ENCODE peak calls at places on chromosome 20, in seven cellular contexts. Y is fibroblast of lung; W is stimulated activated CD4-positive, alpha-beta T cell treated with anti-CD3 and anti-CD28 coated beads, Interleukin-1b, Interleukin-23, amount 100 ng/mL, for 1 hour; A is brain microvascular endothelial cell; K is GM12891; U is CD4-positive, CD25-positive, alpha-beta regulatory T cell; P is ACHN. N is an unnamed sample.

GRCh38 chr20:54468082-54468481 is 7.3 kb upstream of the DOK5 start:
- DNase-seq in Y (peak; percentile 10), W (no peak), A (no peak), K (no peak), U (no peak), P (no peak), N (no peak)

GRCh38 chr20:63114006-63114692 is 101.8 kb downstream of the YTHDF1 start:
- DNase-seq in Y (no peak), W (no peak), A (no peak), K (no peak), U (no peak), P (no peak), N (no peak)

GRCh38 chr20:909641-910040 is 6.5 kb downstream of the ANGPT4 start:
- DNase-seq in Y (no peak), W (no peak), A (no peak), K (no peak), U (no peak), P (no peak), N (no peak)

GRCh38 chr20:38633577-38634093 is 32.0 kb downstream of the ARHGAP40 start:
- DNase-seq in Y (peak; percentile 28), W (peak; percentile 7), A (peak; percentile 32), K (peak; percentile 73), U (peak; percentile 56), P (peak; percentile 61), N (peak; percentile 88)

GRCh38 chr20:48983423-48984400 is 62.2 kb downstream of the ARFGEF2 start:
- DNase-seq in Y (peak; percentile 72), W (no peak), A (peak; percentile 79), K (no peak), U (no peak), P (peak; percentile 89), N (peak; percentile 97)

GRCh38 chr20:5481872-5482271 is 165.1 kb upstream of the PROKR2 start:
- DNase-seq in Y (no peak), W (no peak), A (no peak), K (no peak), U (no peak), P (no peak), N (no peak)

GRCh38 chr20:50798650-50799049 is 3.8 kb downstream of the BCAS4 start:
- DNase-seq in Y (no peak), W (no peak), A (no peak), K (no peak), U (no peak), P (no peak), N (no peak)

GRCh38 chr20:60062431-60063336 is 104.5 kb downstream of the CDH26 start:
- DNase-seq in Y (peak; percentile 79), W (no peak), A (peak; percentile 78), K (no peak), U (no peak), P (no peak), N (no peak)

GRCh38 chr20:10739575-10739974 is 65.8 kb upstream of the JAG1 start:
- DNase-seq in Y (peak; percentile 20), W (no peak), A (no peak), K (no peak), U (no peak), P (peak; percentile 44), N (peak; percentile 80)

GRCh38 chr20:59163641-59164530 is at the start of gene ZNF831:
- DNase-seq in Y (no peak), W (no peak), A (no peak), K (no peak), U (peak; percentile 84), P (no peak), N (no peak)

GRCh38 chr20:58225490-58226200 is 2.8 kb downstream of the ANKRD60 start:
- DNase-seq in Y (no peak), W (no peak), A (no peak), K (no peak), U (no peak), P (no peak), N (no peak)

GRCh38 chr20:7094438-7094997 is 327.0 kb downstream of the BMP2 start:
- DNase-seq in Y (peak; percentile 38), W (no peak), A (peak; percentile 5), K (no peak), U (peak; percentile 5), P (peak; percentile 44), N (peak; percentile 62)

GRCh38 chr20:44576297-44576696 is 6.1 kb upstream of the PKIG start:
- DNase-seq in Y (peak; percentile 81), W (no peak), A (peak; percentile 69), K (no peak), U (peak; percentile 34), P (no peak), N (no peak)

GRCh38 chr20:53883098-53883762 is 187.2 kb downstream of the BCAS1 start:
- DNase-seq in Y (no peak), W (no peak), A (peak; percentile 83), K (no peak), U (no peak), P (no peak), N (no peak)

GRCh38 chr20:49603209-49603627 is 35.3 kb upstream of the PTGIS start:
- DNase-seq in Y (peak; percentile 39), W (no peak), A (peak; percentile 43), K (no peak), U (peak; percentile 34), P (peak; percentile 26), N (no peak)

GRCh38 chr20:9200196-9200595 is 131.3 kb downstream of the PLCB4 start:
- DNase-seq in Y (peak; percentile 62), W (no peak), A (no peak), K (no peak), U (no peak), P (peak; percentile 28), N (no peak)

GRCh38 chr20:63911171-63911570 is 16.2 kb downstream of the DNAJC5 start:
- DNase-seq in Y (peak; percentile 39), W (no peak), A (no peak), K (no peak), U (peak; percentile 16), P (peak; percentile 46), N (peak; percentile 97)

GRCh38 chr20:14512856-14513255 is 175.4 kb upstream of the FLRT3 start:
- DNase-seq in Y (peak; percentile 9), W (no peak), A (no peak), K (no peak), U (no peak), P (no peak), N (no peak)

GRCh38 chr20:64240243-64241015 is 15.1 kb upstream of the PCMTD2 start:
- DNase-seq in Y (no peak), W (no peak), A (no peak), K (no peak), U (no peak), P (no peak), N (no peak)

GRCh38 chr20:11195899-11196558 is 522.2 kb upstream of the JAG1 start:
- DNase-seq in Y (no peak), W (no peak), A (peak; percentile 68), K (no peak), U (no peak), P (peak; percentile 37), N (peak; percentile 76)

GRCh38 chr20:62267543-62267942 is 29.2 kb downstream of the OSBPL2 start:
- DNase-seq in Y (no peak), W (no peak), A (no peak), K (no peak), U (no peak), P (no peak), N (peak; percentile 74)

GRCh38 chr20:7137395-7138151 is 370.1 kb downstream of the BMP2 start:
- DNase-seq in Y (no peak), W (no peak), A (no peak), K (no peak), U (no peak), P (no peak), N (no peak)

GRCh38 chr20:37907677-37908397 is 4.9 kb downstream of the VSTM2L start:
- DNase-seq in Y (no peak), W (no peak), A (peak; percentile 83), K (no peak), U (no peak), P (peak; percentile 85), N (peak; percentile 75)

GRCh38 chr20:43355610-43356009 is 102.1 kb upstream of the SRSF6 start:
- DNase-seq in Y (no peak), W (no peak), A (no peak), K (no peak), U (no peak), P (no peak), N (no peak)

GRCh38 chr20:19735446-19735845 is 22.6 kb upstream of the RIN2 start:
- DNase-seq in Y (peak; percentile 74), W (no peak), A (peak; percentile 88), K (no peak), U (no peak), P (peak; percentile 73), N (peak; percentile 94)

GRCh38 chr20:10524034-10524476 is 89.0 kb downstream of the SLX4IP start:
- DNase-seq in Y (peak; percentile 47), W (no peak), A (peak; percentile 38), K (no peak), U (no peak), P (no peak), N (no peak)

GRCh38 chr20:51340451-51340840 is 202.1 kb downstream of the NFATC2 start:
- DNase-seq in Y (no peak), W (no peak), A (peak; percentile 63), K (no peak), U (no peak), P (no peak), N (no peak)

GRCh38 chr20:3658708-3659491 is 4.3 kb downstream of the GFRA4 start:
- DNase-seq in Y (no peak), W (no peak), A (no peak), K (peak; percentile 82), U (peak; percentile 53), P (no peak), N (no peak)

GRCh38 chr20:7772376-7772775 is 167.9 kb downstream of the HAO1 start:
- DNase-seq in Y (peak; percentile 75), W (no peak), A (peak; percentile 4), K (no peak), U (no peak), P (no peak), N (peak; percentile 60)

GRCh38 chr20:56788041-56788670 is 159.1 kb downstream of the TFAP2C start:
- DNase-seq in Y (peak; percentile 95), W (no peak), A (peak; percentile 97), K (no peak), U (no peak), P (peak; percentile 79), N (peak; percentile 95)

GRCh38 chr20:43558412-43559146 is at the start of gene SGK2:
- DNase-seq in Y (peak; percentile 30), W (no peak), A (peak; percentile 12), K (no peak), U (no peak), P (peak; percentile 88), N (no peak)

GRCh38 chr20:57573176-57573575 is 12.3 kb downstream of the PCK1 start:
- DNase-seq in Y (no peak), W (no peak), A (no peak), K (no peak), U (no peak), P (no peak), N (no peak)

GRCh38 chr20:23782366-23782983 is 31.7 kb upstream of the CST1 start:
- DNase-seq in Y (peak; percentile 5), W (no peak), A (peak; percentile 39), K (no peak), U (peak; percentile 16), P (peak; percentile 22), N (peak; percentile 4)

GRCh38 chr20:2606507-2607006 is 45.9 kb upstream of the NOP56 start:
- DNase-seq in Y (peak; percentile 9), W (no peak), A (no peak), K (no peak), U (no peak), P (no peak), N (no peak)

GRCh38 chr20:62837790-62838458 is 21.1 kb downstream of the COL9A3 start:
- DNase-seq in Y (peak; percentile 74), W (no peak), A (no peak), K (no peak), U (no peak), P (no peak), N (no peak)

GRCh38 chr20:21515300-21516179 is 1.7 kb upstream of the NKX2-2 start:
- DNase-seq in Y (no peak), W (no peak), A (no peak), K (no peak), U (no peak), P (no peak), N (no peak)

GRCh38 chr20:46635514-46636091 is 15.7 kb downstream of the SLC13A3 start:
- DNase-seq in Y (no peak), W (no peak), A (no peak), K (no peak), U (peak; percentile 5), P (no peak), N (no peak)

GRCh38 chr20:5848711-5849505 is 98.7 kb downstream of the SHLD1 start:
- DNase-seq in Y (peak; percentile 70), W (no peak), A (no peak), K (no peak), U (peak; percentile 29), P (peak; percentile 36), N (peak; percentile 46)

N was measured in RWPE1.